ENCODE peak calls at places on chromosome 6, in six cellular contexts. I is A172; K is stimulated activated CD4-positive, alpha-beta T cell treated with anti-CD3 and anti-CD28 coated beads, Interleukin-1b, Interleukin-23, amount 100 ng/mL, for 1 hour; U is activated T-cell treated with anti-CD3 and anti-CD28 coated beads, Interleukin-2, amount 50 U/mL, for 1 hour; A is activated CD8-positive, alpha-beta T cell treated with anti-CD3 and anti-CD28 coated beads for 36 hours; B is transverse colon. F is an unnamed sample.

GRCh38 chr6:13908955-13909381 is 15.8 kb upstream of the RNF182 start:
- DNase-seq in I (peak; percentile 77), K (no peak), U (peak; percentile 25), A (peak; percentile 49), B (peak; percentile 36), F (no peak)

GRCh38 chr6:78942451-78942850 is 75.1 kb downstream of the IRAK1BP1 start:
- DNase-seq in I (peak; percentile 8), K (no peak), U (no peak), A (no peak), B (no peak), F (no peak)

GRCh38 chr6:111871725-111872520 is 1.3 kb downstream of the FYN start:
- DNase-seq in I (no peak), K (no peak), U (peak; percentile 55), A (peak; percentile 50), B (peak; percentile 8), F (no peak)

GRCh38 chr6:16316741-16317251 is 78.4 kb downstream of the GMPR start:
- DNase-seq in I (peak; percentile 80), K (no peak), U (peak; percentile 49), A (peak; percentile 49), B (no peak), F (no peak)

GRCh38 chr6:27297484-27297856 is 14.6 kb downstream of the POM121L2 start:
- DNase-seq in I (no peak), K (no peak), U (no peak), A (no peak), B (no peak), F (no peak)

GRCh38 chr6:127854009-127854408 is 46.8 kb downstream of the THEMIS start:
- DNase-seq in I (no peak), K (no peak), U (no peak), A (no peak), B (no peak), F (no peak)

GRCh38 chr6:56329296-56330050 is 82.1 kb upstream of the COL21A1 start:
- DNase-seq in I (no peak), K (no peak), U (no peak), A (no peak), B (no peak), F (no peak)

GRCh38 chr6:155085582-155086253 is 90.6 kb downstream of the TIAM2 start:
- DNase-seq in I (peak; percentile 91), K (no peak), U (no peak), A (no peak), B (no peak), F (no peak)

GRCh38 chr6:29439006-29439405 is at the start of gene OR10C1:
- DNase-seq in I (no peak), K (no peak), U (no peak), A (no peak), B (no peak), F (no peak)

GRCh38 chr6:37709932-37710565 is 12.4 kb upstream of the MDGA1 start:
- DNase-seq in I (no peak), K (no peak), U (no peak), A (no peak), B (no peak), F (no peak)

GRCh38 chr6:157853902-157854481 is 30.9 kb downstream of the SNX9 start:
- DNase-seq in I (no peak), K (no peak), U (no peak), A (no peak), B (no peak), F (no peak)

GRCh38 chr6:1554881-1555569 is 54.7 kb upstream of the FOXC1 start:
- DNase-seq in I (peak; percentile 46), K (peak; percentile 67), U (peak; percentile 69), A (peak; percentile 62), B (peak; percentile 71), F (no peak)

F was measured in mesothelial cell of epicardium.